ENCODE peak calls at places on chromosomes 4 and X, in ten cellular contexts. K is testis; C is stimulated activated CD4-positive, alpha-beta T cell treated with anti-CD3 and anti-CD28 coated beads, Interleukin-4, amount 100 ng/mL, for 24 hours; U is GM13976; M is AG10803; Y is A172; R is left lung; W is fibroblast of gingiva; P is NT2/D1; G is stimulated activated naive CD8-positive, alpha-beta T cell treated with anti-CD3 and anti-CD28 coated beads, Interleukin-15, Interleukin-2, amounts not matched to agents 100 U/mL and 50 U/mL, for 24 hours. L is an unnamed sample.

GRCh38 chr4:6761540-6762243 is 20.8 kb upstream of the KIAA0232 start:
- DNase-seq in K (peak), C (no peak), U (no peak), M (no peak), Y (no peak), R (no peak), W (peak), P (no peak), G (peak), L (no peak)

GRCh38 chr4:156778093-156778492 is 193.5 kb downstream of the PDGFC start:
- DNase-seq in K (no peak), C (no peak), U (no peak), M (peak), Y (no peak), R (no peak), W (no peak), P (no peak), G (no peak), L (no peak)

GRCh38 chr4:174119818-174120217 is 163.6 kb downstream of the FBXO8 start:
- DNase-seq in K (no peak), C (no peak), U (no peak), M (no peak), Y (no peak), R (no peak), W (no peak), P (no peak), G (no peak), L (no peak)

GRCh38 chr4:123421227-123421941 is 24.8 kb downstream of the SPRY1 start:
- DNase-seq in K (no peak), C (no peak), U (no peak), M (no peak), Y (no peak), R (no peak), W (no peak), P (no peak), G (peak), L (no peak)

GRCh38 chrX:154396948-154397887 is 959 bp upstream of the RPL10 start:
- DNase-seq in K (peak), C (peak), U (peak), M (peak), Y (no peak), R (peak), W (peak), P (no peak), G (peak), L (peak)

GRCh38 chrX:48512371-48512935 is 3.7 kb downstream of the PORCN start:
- DNase-seq in K (no peak), C (no peak), U (no peak), M (no peak), Y (no peak), R (no peak), W (no peak), P (no peak), G (no peak), L (no peak)

GRCh38 chr4:166198041-166198440 is 325.0 kb downstream of the TLL1 start:
- DNase-seq in K (peak), C (no peak), U (no peak), M (no peak), Y (peak), R (no peak), W (no peak), P (peak), G (no peak), L (no peak)

GRCh38 chrX:153781428-153782047 is 697 bp downstream of the SRPK3 start:
- DNase-seq in K (no peak), C (no peak), U (no peak), M (no peak), Y (no peak), R (no peak), W (no peak), P (no peak), G (no peak), L (no peak)

GRCh38 chr4:57710053-57710452 is 599.9 kb upstream of the IGFBP7 start:
- DNase-seq in K (no peak), C (no peak), U (no peak), M (no peak), Y (no peak), R (no peak), W (no peak), P (no peak), G (no peak), L (no peak)

GRCh38 chrX:112846114-112846513 is 5.5 kb upstream of the AMOT start:
- DNase-seq in K (no peak), C (no peak), U (no peak), M (peak), Y (no peak), R (no peak), W (no peak), P (no peak), G (no peak), L (no peak)

GRCh38 chr4:82780398-82781231 is 18.0 kb downstream of the SCD5 start:
- DNase-seq in K (peak), C (no peak), U (no peak), M (no peak), Y (peak), R (peak), W (peak), P (no peak), G (no peak), L (no peak)

GRCh38 chr4:53956454-53956853 is 108.0 kb downstream of the CHIC2 start:
- DNase-seq in K (no peak), C (no peak), U (no peak), M (no peak), Y (no peak), R (no peak), W (no peak), P (no peak), G (no peak), L (no peak)

GRCh38 chr4:31458813-31459212 is 738.6 kb downstream of the PCDH7 start:
- DNase-seq in K (no peak), C (no peak), U (no peak), M (peak), Y (no peak), R (no peak), W (peak), P (no peak), G (no peak), L (no peak)

GRCh38 chr4:48403779-48404178 is 62.5 kb downstream of the SLAIN2 start:
- DNase-seq in K (no peak), C (no peak), U (no peak), M (no peak), Y (no peak), R (no peak), W (no peak), P (no peak), G (no peak), L (no peak)

GRCh38 chrX:123720486-123720885 is 12.4 kb downstream of the THOC2 start:
- DNase-seq in K (no peak), C (no peak), U (no peak), M (no peak), Y (no peak), R (no peak), W (no peak), P (no peak), G (no peak), L (no peak)

GRCh38 chrX:134737061-134737460 is 78.8 kb upstream of the PLAC1 start:
- DNase-seq in K (peak), C (no peak), U (no peak), M (peak), Y (peak), R (no peak), W (peak), P (no peak), G (no peak), L (no peak)

GRCh38 chrX:135463937-135464336 is 42.2 kb downstream of the SMIM10L2A start:
- DNase-seq in K (no peak), C (no peak), U (no peak), M (peak), Y (no peak), R (no peak), W (no peak), P (no peak), G (no peak), L (no peak)